ENCODE peak calls at places on chromosomes 16 and 17, in seven cellular contexts. G is tibial nerve, L is prostate gland, D is ascending aorta, P is mammary epithelial cell, E is IMR-90, A is testis. H is an unnamed sample.

GRCh38 chr16:57798953-57799618 is 3.2 kb downstream of the KIFC3 start:
- DNase-seq in G (no peak), L (no peak), D (no peak), P (no peak), E (no peak), A (no peak), H (no peak)

GRCh38 chr16:57483725-57484514 is 2.4 kb downstream of the DOK4 start:
- DNase-seq in G (no peak), L (peak; percentile 43), D (no peak), P (no peak), E (no peak), A (no peak), H (no peak)

GRCh38 chr17:35943537-35943936 is at the start of gene LYZL6:
- DNase-seq in G (no peak), L (no peak), D (no peak), P (no peak), E (no peak), A (no peak), H (no peak)

GRCh38 chr17:5419959-5420653 is at the start of gene RPAIN:
- DNase-seq in G (peak; percentile 86), L (peak; percentile 91), D (peak; percentile 69), P (no peak), E (peak; percentile 80), A (peak; percentile 96), H (peak; percentile 92)

GRCh38 chr17:40493697-40494096 is 7.7 kb downstream of the TNS4 start:
- DNase-seq in G (no peak), L (peak; percentile 80), D (no peak), P (peak; percentile 78), E (no peak), A (no peak), H (no peak)

GRCh38 chr16:57756424-57757325 is 21.1 kb downstream of the KATNB1 start:
- DNase-seq in G (no peak), L (no peak), D (no peak), P (no peak), E (no peak), A (no peak), H (no peak)

GRCh38 chr16:10280262-10281170 is 98.3 kb upstream of the GRIN2A start:
- DNase-seq in G (no peak), L (no peak), D (no peak), P (no peak), E (no peak), A (no peak), H (peak; percentile 78)

GRCh38 chr17:18139949-18140348 is 31.4 kb downstream of the MYO15A start:
- DNase-seq in G (no peak), L (no peak), D (no peak), P (no peak), E (peak; percentile 18), A (peak; percentile 53), H (no peak)

GRCh38 chr17:37490022-37490587 is 414 bp downstream of the DUSP14 start:
- DNase-seq in G (peak; percentile 29), L (peak; percentile 45), D (no peak), P (peak; percentile 58), E (peak; percentile 45), A (peak; percentile 65), H (peak; percentile 61)

DNA sequence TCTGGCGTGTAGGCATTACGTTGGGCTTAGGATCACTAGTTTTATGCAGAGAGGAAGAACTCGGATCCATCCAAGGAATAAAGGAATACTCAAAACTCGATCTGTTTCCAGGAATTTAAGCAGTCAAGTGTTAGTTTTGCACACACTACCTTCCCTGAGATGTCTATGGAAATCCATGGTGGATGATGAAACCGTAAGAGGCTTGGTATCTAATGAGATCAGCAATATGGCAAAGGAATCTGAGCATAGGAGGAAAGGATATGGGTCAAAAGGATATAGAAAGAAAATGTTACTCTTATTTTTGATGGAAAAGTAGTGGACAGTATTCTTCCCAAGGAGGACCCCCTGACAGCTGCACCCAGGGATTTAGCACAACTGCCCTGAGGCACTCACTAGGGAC is 59.6 kb downstream of the SMG6 start:
- DNase-seq in G (no peak), L (no peak), D (no peak), P (no peak), E (peak; percentile 51), A (no peak), H (no peak)
- H3K4me1 ChIP-seq in G (peaks cover 57% of the 10 kb centered on the region), L (no peaks in the 10 kb centered on the region), D (peaks cover 24% of the 10 kb centered on the region), P (peaks cover 20% of the 10 kb centered on the region), E (peaks cover 17% of the 10 kb centered on the region), A (peaks cover 17% of the 10 kb centered on the region), H (peaks cover 19% of the 10 kb centered on the region)

GRCh38 chr17:57412520-57413096 is 156.3 kb downstream of the MSI2 start:
- DNase-seq in G (no peak), L (no peak), D (no peak), P (no peak), E (no peak), A (no peak), H (no peak)

GRCh38 chr17:57406981-57407286 is 150.6 kb downstream of the MSI2 start:
- DNase-seq in G (no peak), L (no peak), D (no peak), P (no peak), E (no peak), A (no peak), H (no peak)

GRCh38 chr17:57408064-57408811 is 151.9 kb downstream of the MSI2 start:
- DNase-seq in G (no peak), L (peak; percentile 17), D (no peak), P (no peak), E (no peak), A (no peak), H (no peak)

GRCh38 chr17:57407287-57408063 is 151.2 kb downstream of the MSI2 start:
- DNase-seq in G (no peak), L (peak; percentile 69), D (no peak), P (no peak), E (no peak), A (no peak), H (no peak)

GRCh38 chr17:57410169-57410568 is 153.8 kb downstream of the MSI2 start:
- DNase-seq in G (no peak), L (no peak), D (no peak), P (no peak), E (no peak), A (no peak), H (no peak)
- H3K4me1 ChIP-seq in G (peaks cover 41% of the 10 kb centered on the region), L (peaks cover 26% of the 10 kb centered on the region), D (no peaks in the 10 kb centered on the region), P (no peaks in the 10 kb centered on the region), E (peaks cover 12% of the 10 kb centered on the region), A (peaks cover 15% of the 10 kb centered on the region), H (no peaks in the 10 kb centered on the region)

GRCh38 chr16:12245923-12246290 is 269.4 kb downstream of the SNX29 start:
- DNase-seq in G (no peak), L (no peak), D (no peak), P (no peak), E (no peak), A (no peak), H (no peak)

GRCh38 chr16:12250578-12250977 is 274.0 kb downstream of the SNX29 start:
- DNase-seq in G (no peak), L (no peak), D (no peak), P (no peak), E (no peak), A (no peak), H (no peak)

GRCh38 chr16:12247811-12248210 is 271.3 kb downstream of the SNX29 start:
- DNase-seq in G (no peak), L (no peak), D (no peak), P (no peak), E (no peak), A (no peak), H (no peak)

GRCh38 chr16:12242516-12242915 is 266.0 kb downstream of the SNX29 start:
- DNase-seq in G (no peak), L (no peak), D (no peak), P (no peak), E (no peak), A (no peak), H (no peak)

DNA sequence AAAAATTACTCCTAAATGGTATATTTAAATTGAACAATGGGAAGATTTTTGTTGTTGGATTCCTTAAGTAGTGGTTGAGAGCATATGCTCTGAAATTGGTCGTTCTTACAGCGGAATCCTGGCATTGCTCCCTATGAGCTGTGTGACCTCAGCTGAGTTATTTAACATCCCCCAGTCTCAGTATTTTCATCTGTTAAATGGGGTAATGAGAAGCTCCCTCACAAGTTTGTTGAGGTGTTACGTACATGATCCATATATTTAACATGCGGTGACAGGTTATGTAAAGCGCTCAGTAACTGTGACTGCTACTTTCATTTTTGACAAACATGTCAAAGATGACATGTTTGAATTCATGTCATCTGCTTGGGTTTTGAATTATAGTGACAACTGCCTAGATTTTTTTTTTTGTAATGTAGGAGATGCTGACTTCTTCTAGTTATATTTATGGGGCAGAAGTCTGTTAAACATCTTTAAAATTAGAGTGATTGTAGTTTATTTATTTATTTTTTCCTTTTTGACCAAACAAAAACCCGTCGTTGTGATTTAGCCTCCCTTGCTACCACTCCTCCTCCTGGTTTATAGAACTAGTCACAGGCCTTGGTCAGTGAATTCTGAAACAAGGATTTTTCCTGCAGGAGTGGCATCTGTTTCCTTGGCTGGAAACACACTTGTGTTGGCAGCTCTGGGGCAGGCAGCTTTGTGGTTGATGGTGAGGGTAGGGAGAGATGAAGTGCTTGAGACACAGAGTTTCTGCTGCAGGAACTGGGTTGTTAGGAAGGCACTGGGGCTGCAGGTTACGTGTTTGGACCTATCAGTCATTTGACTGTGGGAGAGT is 268.8 kb downstream of the SNX29 start:
- DNase-seq in G (no peak), L (no peak), D (no peak), P (no peak), E (no peak), A (no peak), H (no peak)
- H3K4me1 ChIP-seq in G (peaks cover 8% of the 10 kb centered on the region), L (no peaks in the 10 kb centered on the region), D (no peaks in the 10 kb centered on the region), P (no peaks in the 10 kb centered on the region), E (no peaks in the 10 kb centered on the region), A (no peaks in the 10 kb centered on the region), H (no peaks in the 10 kb centered on the region)

GRCh38 chr17:69606142-69606800 is 191.8 kb downstream of the MAP2K6 start:
- DNase-seq in G (no peak), L (no peak), D (no peak), P (no peak), E (no peak), A (no peak), H (no peak)
- H3K4me1 ChIP-seq in G (peaks cover 39% of the 10 kb centered on the region), L (no peaks in the 10 kb centered on the region), D (peaks cover 23% of the 10 kb centered on the region), P (peaks cover 27% of the 10 kb centered on the region), E (peaks cover 18% of the 10 kb centered on the region), A (peaks cover 20% of the 10 kb centered on the region), H (peaks cover 18% of the 10 kb centered on the region)

DNA sequence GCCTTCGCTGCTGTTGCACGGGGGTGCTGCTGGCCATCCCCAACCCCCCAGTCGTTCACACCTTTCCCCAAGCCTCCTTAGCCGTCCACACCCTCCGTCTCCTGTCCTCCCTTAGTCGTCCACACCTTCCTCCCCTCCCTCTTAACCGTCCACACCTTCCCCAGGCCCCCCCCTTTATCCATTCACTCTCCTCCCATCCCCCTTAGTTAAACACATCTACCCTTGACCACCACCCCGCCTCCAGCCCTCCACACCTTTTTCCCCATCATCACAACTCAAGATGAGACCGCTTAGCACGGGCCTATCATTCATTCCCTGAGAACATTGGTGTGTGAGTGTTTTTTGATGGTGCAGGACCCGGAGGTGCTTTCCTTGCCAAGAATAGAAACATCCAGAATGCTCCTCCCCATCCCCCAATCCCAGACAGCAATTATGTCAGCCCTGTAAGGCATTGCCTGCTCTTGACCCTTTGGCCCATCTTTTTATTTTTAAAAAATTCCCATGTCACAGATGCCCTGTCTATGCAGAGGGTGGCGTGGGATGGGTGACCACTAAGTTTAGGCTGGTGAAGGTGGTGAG is 1.4 kb downstream of the TENT4B start:
- DNase-seq in G (peak; percentile 17), L (no peak), D (no peak), P (peak; percentile 19), E (no peak), A (no peak), H (peak; percentile 12)
- H3K4me1 ChIP-seq in G (peaks cover 53% of the 10 kb centered on the region), L (no peaks in the 10 kb centered on the region), D (peaks cover 32% of the 10 kb centered on the region), P (peaks cover 16% of the 10 kb centered on the region), E (peaks cover 5% of the 10 kb centered on the region), A (peaks cover 15% of the 10 kb centered on the region), H (peaks cover 19% of the 10 kb centered on the region)

GRCh38 chr17:39196820-39197331 is 593 bp downstream of the CACNB1 start:
- DNase-seq in G (no peak), L (no peak), D (no peak), P (no peak), E (no peak), A (peak; percentile 42), H (peak; percentile 90)
- H3K4me1 ChIP-seq in G (peaks cover 60% of the 10 kb centered on the region), L (peaks cover 4% of the 10 kb centered on the region), D (peaks cover 57% of the 10 kb centered on the region), P (peaks cover 24% of the 10 kb centered on the region), E (peaks cover 23% of the 10 kb centered on the region), A (peaks cover 45% of the 10 kb centered on the region), H (peaks cover 28% of the 10 kb centered on the region)

H was measured in MM.1S.